ENCODE peak calls at places on chromosomes 12 and 14, in six cellular contexts. Y is type B pancreatic cell, M is pancreas, B is mammary epithelial cell, P is adrenal gland, J is WERI-Rb-1. O is an unnamed sample.

GRCh38 chr12:109996483-109996853 is 300 bp upstream of the GIT2 start:
- DNase-seq in Y (no peak), M (no peak), B (no peak), P (no peak), J (no peak), O (no peak)

GRCh38 chr12:107475900-107476299 is 209.7 kb upstream of the PWP1 start:
- DNase-seq in Y (no peak), M (no peak), B (no peak), P (no peak), J (no peak), O (no peak)

GRCh38 chr14:104361921-104362681 is 217.5 kb upstream of the C14orf180 start:
- DNase-seq in Y (no peak), M (no peak), B (no peak), P (no peak), J (peak; percentile 2), O (no peak)

GRCh38 chr14:105485720-105486332 is 860 bp upstream of the CRIP1 start:
- DNase-seq in Y (no peak), M (peak; percentile 63), B (no peak), P (peak; percentile 62), J (peak; percentile 85), O (peak; percentile 59)

GRCh38 chr14:101933209-101933608 is 31.2 kb upstream of the DYNC1H1 start:
- DNase-seq in Y (no peak), M (no peak), B (no peak), P (no peak), J (no peak), O (no peak)

GRCh38 chr14:96824283-96824682 is 27.1 kb downstream of the VRK1 start:
- DNase-seq in Y (no peak), M (no peak), B (peak; percentile 69), P (no peak), J (no peak), O (no peak)

GRCh38 chr14:104319489-104320241 is 181.3 kb downstream of the KIF26A start:
- DNase-seq in Y (peak; percentile 65), M (no peak), B (no peak), P (peak; percentile 48), J (no peak), O (no peak)

GRCh38 chr12:17652436-17652835 is 437.6 kb downstream of the RERGL start:
- DNase-seq in Y (no peak), M (no peak), B (no peak), P (no peak), J (no peak), O (no peak)

GRCh38 chr12:57832966-57833365 is 13.6 kb downstream of the CTDSP2 start:
- DNase-seq in Y (no peak), M (no peak), B (no peak), P (no peak), J (peak; percentile 74), O (no peak)

GRCh38 chr14:93549578-93549977 is 118.8 kb downstream of the UNC79 start:
- DNase-seq in Y (no peak), M (no peak), B (no peak), P (no peak), J (no peak), O (no peak)

GRCh38 chr12:67773896-67774295 is 125.4 kb downstream of the DYRK2 start:
- DNase-seq in Y (no peak), M (no peak), B (no peak), P (no peak), J (no peak), O (no peak)

GRCh38 chr14:75123991-75124390 is 2.9 kb downstream of the NEK9 start:
- DNase-seq in Y (no peak), M (no peak), B (peak; percentile 76), P (peak; percentile 74), J (no peak), O (no peak)

GRCh38 chr12:115583591-115583990 is 693.9 kb downstream of the MED13L start:
- DNase-seq in Y (no peak), M (no peak), B (no peak), P (no peak), J (no peak), O (no peak)

GRCh38 chr14:55699131-55700057 is 119.4 kb downstream of the KTN1 start:
- DNase-seq in Y (no peak), M (no peak), B (peak; percentile 72), P (no peak), J (no peak), O (no peak)

GRCh38 chr14:56005580-56006053 is 112.6 kb upstream of the PELI2 start:
- DNase-seq in Y (no peak), M (no peak), B (no peak), P (no peak), J (no peak), O (no peak)

GRCh38 chr12:14482361-14482760 is 85.3 kb downstream of the PLBD1 start:
- DNase-seq in Y (no peak), M (no peak), B (no peak), P (no peak), J (no peak), O (no peak)

GRCh38 chr12:129903956-129904769 is at the start of gene TMEM132D:
- DNase-seq in Y (no peak), M (no peak), B (no peak), P (no peak), J (no peak), O (no peak)

GRCh38 chr12:11660624-11661023 is 11.2 kb downstream of the ETV6 start:
- DNase-seq in Y (no peak), M (no peak), B (no peak), P (no peak), J (no peak), O (no peak)

GRCh38 chr12:116964740-116965090 is 54.0 kb downstream of the FBXW8 start:
- DNase-seq in Y (no peak), M (no peak), B (no peak), P (no peak), J (no peak), O (no peak)

GRCh38 chr12:106258935-106259334 is 11.1 kb upstream of the CKAP4 start:
- DNase-seq in Y (no peak), M (no peak), B (no peak), P (no peak), J (no peak), O (no peak)

GRCh38 chr14:52241102-52241793 is 26.2 kb upstream of the PTGDR start:
- DNase-seq in Y (no peak), M (no peak), B (peak; percentile 33), P (no peak), J (no peak), O (no peak)

GRCh38 chr14:24353551-24354529 is 14.0 kb upstream of the RIPK3 start:
- DNase-seq in Y (no peak), M (no peak), B (peak; percentile 79), P (no peak), J (no peak), O (no peak)

GRCh38 chr12:19203013-19203412 is 73.5 kb downstream of the PLEKHA5 start:
- DNase-seq in Y (no peak), M (no peak), B (no peak), P (no peak), J (no peak), O (no peak)

GRCh38 chr12:118463677-118464076 is 87.3 kb downstream of the SUDS3 start:
- DNase-seq in Y (no peak), M (no peak), B (no peak), P (no peak), J (no peak), O (no peak)

DNA sequence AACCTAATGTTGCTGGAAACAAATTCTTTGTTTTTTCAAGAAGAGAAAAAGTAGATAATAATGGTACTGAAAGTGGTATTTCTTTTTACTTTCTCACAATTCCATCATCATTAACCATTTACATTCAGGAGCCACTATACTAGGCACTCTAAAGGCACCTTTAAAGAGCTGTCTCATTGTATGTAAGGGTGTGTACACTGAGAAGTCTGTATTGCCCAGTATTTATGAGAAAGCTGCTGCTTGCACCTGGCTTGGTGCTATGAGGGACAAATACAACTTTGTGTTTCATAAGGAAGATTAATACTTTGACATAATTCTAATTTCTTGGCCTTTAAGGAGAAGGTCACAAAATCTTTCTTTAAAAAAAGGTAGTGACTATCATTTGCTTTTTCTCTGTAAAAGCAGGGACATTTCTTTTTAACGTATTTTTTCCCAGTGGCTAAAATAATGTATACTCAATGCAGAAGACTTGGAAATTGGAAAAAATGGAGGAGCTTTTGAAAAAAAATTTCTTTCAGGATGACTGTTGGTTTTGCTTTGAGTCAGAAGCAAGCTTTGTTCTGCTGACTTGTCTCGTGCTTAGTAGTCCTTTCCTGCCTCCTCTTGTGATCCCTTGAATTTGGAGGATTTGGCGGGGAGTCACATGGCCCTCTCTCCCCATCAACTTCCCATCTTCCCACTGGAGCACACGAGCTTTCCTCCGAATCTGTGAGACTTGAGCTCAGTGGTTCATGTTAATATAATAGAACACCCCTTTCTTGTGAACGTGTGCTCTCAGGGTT is 50.1 kb downstream of the RASSF3 start:
- DNase-seq in Y (no peak), M (no peak), B (no peak), P (no peak), J (no peak), O (no peak)
- TF ChIP-seq CTCF in Y (no peak), M (no peak), B (no peak), P (no peak), J (no peak), O (no peak)

DNA sequence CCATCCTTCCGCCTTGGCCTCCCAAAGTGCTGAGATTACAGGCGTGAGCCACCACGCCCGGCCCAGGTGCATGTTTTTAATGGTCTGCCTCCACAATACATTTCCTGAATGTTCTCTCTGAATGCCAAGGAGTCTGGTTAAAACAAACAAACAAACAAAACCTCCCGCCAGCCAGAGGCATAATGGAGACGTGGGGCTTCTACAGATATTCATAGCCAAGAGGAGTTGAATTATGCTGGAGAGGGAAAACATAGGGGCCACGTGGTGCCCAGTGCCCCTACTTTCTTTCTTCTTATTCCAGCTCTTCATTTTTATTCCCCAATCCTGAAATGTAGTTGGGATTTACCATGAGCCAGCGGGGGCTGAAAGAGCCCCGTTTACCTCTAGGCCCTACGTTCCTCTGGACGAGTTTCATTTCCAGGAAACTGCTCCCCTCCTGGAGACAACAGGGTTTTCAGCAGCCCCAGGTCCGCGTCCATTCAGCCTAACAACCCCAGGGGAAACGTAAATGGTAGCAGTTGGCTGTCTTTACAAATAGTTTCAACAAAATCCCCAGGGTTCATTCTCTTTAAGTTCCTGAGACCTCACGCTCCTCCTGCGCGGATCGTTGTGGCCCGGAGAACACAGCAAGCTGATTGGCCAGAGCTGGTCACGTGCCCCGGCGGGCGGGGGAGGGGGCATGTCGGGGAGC is 108.5 kb upstream of the ESRRB start:
- DNase-seq in Y (no peak), M (peak; percentile 84), B (no peak), P (peak; percentile 77), J (no peak), O (peak; percentile 24)
- TF ChIP-seq CTCF in Y (peak; percentile 31), M (no peak), B (peak; percentile 22), P (peak; percentile 34), J (no peak), O (peak; percentile 24)

GRCh38 chr12:20624718-20625117 is 70.4 kb upstream of the SLCO1C1 start:
- DNase-seq in Y (no peak), M (no peak), B (no peak), P (no peak), J (peak; percentile 25), O (peak; percentile 16)
- TF ChIP-seq CTCF in Y (peak; percentile 68), M (no peak), B (peak; percentile 28), P (no peak), J (peak; percentile 34), O (peak; percentile 55)

GRCh38 chr14:90571149-90571548 is 174.3 kb downstream of the CALM1 start:
- DNase-seq in Y (no peak), M (no peak), B (no peak), P (no peak), J (no peak), O (no peak)
- TF ChIP-seq CTCF in Y (no peak), M (no peak), B (no peak), P (no peak), J (peak; percentile 25), O (no peak)

O was measured in neural crest cell.